ENCODE peak calls at places on chromosomes 11 and 22, in eight cellular contexts. A, H, L, W, S, R, N and B are unnamed samples.

GRCh38 chr11:125445731-125446130 is 50.3 kb downstream of the FEZ1 start:
- DNase-seq in H (no peak), W (no peak), S (no peak), N (no peak), R (no peak), L (no peak), A (no peak), B (no peak)

GRCh38 chr11:69372589-69373250 is 78.8 kb downstream of the MYEOV start:
- DNase-seq in S (peak), R (no peak), A (no peak), N (no peak), L (no peak), W (no peak), H (no peak), B (no peak)

GRCh38 chr11:105968021-105968697 is 53.9 kb downstream of the MSANTD4 start:
- DNase-seq in N (no peak), L (no peak), H (peak), A (no peak), W (no peak), R (peak), S (no peak), B (no peak)

GRCh38 chr11:20511982-20512381 is 87.4 kb upstream of the SLC6A5 start:
- DNase-seq in H (no peak), N (no peak), A (no peak), R (no peak), L (no peak), S (no peak), W (no peak), B (no peak)

GRCh38 chr22:33529424-33530113 is 390.7 kb downstream of the LARGE1 start:
- DNase-seq in S (no peak), R (peak), L (no peak), H (peak), W (no peak), N (no peak), A (no peak), B (no peak)

GRCh38 chr11:107621090-107621489 is 30.1 kb downstream of the ELMOD1 start:
- DNase-seq in A (no peak), W (no peak), L (no peak), H (no peak), R (no peak), N (no peak), S (no peak), B (no peak)

GRCh38 chr11:106642331-106642730 is 375.9 kb downstream of the GUCY1A2 start:
- DNase-seq in R (no peak), W (no peak), N (no peak), L (no peak), A (no peak), H (peak), S (no peak), B (no peak)

GRCh38 chr22:49933236-49933921 is 14.9 kb downstream of the CRELD2 start:
- DNase-seq in W (no peak), N (peak), L (no peak), H (peak), S (peak), A (no peak), R (no peak), B (no peak)

GRCh38 chr22:41668971-41669911 is 19.4 kb downstream of the SNU13 start:
- DNase-seq in W (no peak), S (no peak), A (no peak), L (no peak), R (peak), H (peak), N (no peak), B (no peak)

GRCh38 chr11:128187829-128188228 is 399.5 kb downstream of the ETS1 start:
- DNase-seq in H (peak), A (no peak), S (no peak), N (no peak), L (no peak), W (no peak), R (no peak), B (no peak)

GRCh38 chr11:1401656-1402221 is 12.0 kb downstream of the BRSK2 start:
- DNase-seq in R (peak), H (peak), N (no peak), W (peak), S (peak), A (peak), L (peak), B (peak)

GRCh38 chr11:2440646-2441045 is 3.7 kb downstream of the TRPM5 start:
- DNase-seq in N (no peak), W (no peak), A (peak), H (no peak), L (no peak), S (peak), R (no peak), B (no peak)

GRCh38 chr11:67351275-67352005 is 1.9 kb downstream of the POLD4 start:
- DNase-seq in S (no peak), A (peak), R (peak), L (peak), H (peak), W (peak), N (no peak), B (no peak)

GRCh38 chr22:42994917-42995562 is 19.9 kb downstream of the PACSIN2 start:
- DNase-seq in S (peak), A (peak), W (no peak), R (peak), L (peak), N (peak), H (peak), B (no peak)

GRCh38 chr11:720642-721346 is 14.8 kb downstream of the EPS8L2 start:
- DNase-seq in A (no peak), R (no peak), L (no peak), S (peak), H (no peak), W (no peak), N (no peak), B (peak)

GRCh38 chr11:114279778-114280532 is 16.2 kb upstream of the NNMT start:
- DNase-seq in L (no peak), H (peak), W (no peak), N (no peak), A (no peak), R (peak), S (no peak), B (no peak)

GRCh38 chr11:61534025-61534900 is 25.7 kb downstream of the LRRC10B start:
- DNase-seq in L (no peak), S (no peak), H (no peak), W (no peak), R (no peak), N (no peak), A (no peak), B (no peak)

GRCh38 chr22:27286711-27287110 is 514.8 kb downstream of the MN1 start:
- DNase-seq in W (no peak), R (no peak), S (no peak), L (no peak), A (no peak), N (no peak), H (no peak), B (no peak)

GRCh38 chr22:25563757-25564319 is 637 bp upstream of the GRK3 start:
- DNase-seq in W (no peak), N (no peak), H (no peak), S (peak), A (peak), R (no peak), L (peak), B (no peak)

GRCh38 chr11:74090701-74091100 is 80.1 kb downstream of the C2CD3 start:
- DNase-seq in R (no peak), L (peak), W (no peak), A (no peak), N (peak), H (peak), S (no peak), B (no peak)

GRCh38 chr11:19869946-19870589 is 157.4 kb downstream of the NAV2 start:
- DNase-seq in H (no peak), L (no peak), A (no peak), S (no peak), R (no peak), N (no peak), W (no peak), B (no peak)

GRCh38 chr11:131217313-131218297 is 152.8 kb upstream of the NTM start:
- DNase-seq in H (peak), W (no peak), R (no peak), N (no peak), A (no peak), S (no peak), L (peak), B (no peak)

GRCh38 chr11:17798253-17798652 is 63.7 kb downstream of the KCNC1 start:
- DNase-seq in S (peak), W (no peak), H (no peak), L (no peak), A (no peak), R (no peak), N (peak), B (no peak)

GRCh38 chr22:44023404-44024287 is 456 bp upstream of the PARVB start:
- DNase-seq in S (peak), N (peak), R (peak), A (peak), W (no peak), L (peak), H (peak), B (no peak)

GRCh38 chr11:9982796-9983579 is 311.0 kb downstream of the SBF2 start:
- DNase-seq in N (no peak), H (peak), R (peak), L (peak), W (no peak), S (no peak), A (no peak), B (no peak)

GRCh38 chr11:43687120-43687791 is 6.7 kb downstream of the HSD17B12 start:
- DNase-seq in W (no peak), N (peak), H (peak), R (peak), S (peak), A (no peak), L (no peak), B (no peak)

GRCh38 chr11:106446302-106446701 is 368.8 kb downstream of the AASDHPPT start:
- DNase-seq in R (no peak), W (no peak), H (no peak), N (no peak), S (no peak), A (no peak), L (no peak), B (no peak)

GRCh38 chr22:39594411-39594810 is 23.9 kb downstream of the CACNA1I start:
- DNase-seq in L (no peak), R (no peak), H (no peak), S (no peak), N (no peak), A (no peak), W (no peak), B (no peak)

GRCh38 chr22:27720860-27721259 is 80.7 kb downstream of the MN1 start:
- DNase-seq in W (no peak), S (no peak), R (no peak), L (no peak), A (no peak), N (no peak), H (no peak), B (no peak)

GRCh38 chr11:115217726-115218311 is 286.4 kb downstream of the CADM1 start:
- DNase-seq in W (no peak), H (no peak), A (no peak), L (no peak), N (no peak), S (no peak), R (no peak), B (no peak)

GRCh38 chr11:65622011-65622410 is 6.4 kb downstream of the PCNX3 start:
- DNase-seq in H (no peak), N (no peak), R (no peak), A (no peak), W (no peak), S (no peak), L (no peak), B (no peak)

GRCh38 chr11:95335989-95336388 is 105.0 kb upstream of the SESN3 start:
- DNase-seq in A (no peak), H (no peak), L (no peak), N (no peak), S (no peak), W (no peak), R (no peak), B (no peak)

GRCh38 chr11:44285756-44286155 is 24.2 kb downstream of the ALX4 start:
- DNase-seq in L (peak), N (no peak), A (no peak), H (no peak), R (no peak), S (no peak), W (no peak), B (no peak)

GRCh38 chr22:28379075-28379806 is 300.4 kb downstream of the TTC28 start:
- DNase-seq in A (no peak), S (no peak), R (no peak), L (no peak), H (no peak), N (no peak), W (no peak), B (no peak)

GRCh38 chr11:17753641-17754040 is 19.1 kb downstream of the KCNC1 start:
- DNase-seq in R (no peak), L (no peak), H (no peak), N (no peak), W (no peak), A (no peak), S (no peak), B (no peak)

GRCh38 chr11:46216040-46216764 is 61.3 kb upstream of the CREB3L1 start:
- DNase-seq in N (no peak), L (no peak), W (no peak), A (no peak), S (no peak), H (no peak), R (no peak), B (no peak)

GRCh38 chr11:6062691-6063358 is 32.3 kb upstream of the OR56A1 start:
- DNase-seq in L (peak), R (no peak), H (no peak), S (no peak), N (no peak), A (no peak), W (no peak), B (no peak)
- TF ChIP-seq CTCF in L (peak), R (no peak), H (no peak), S (no peak), N (no peak), A (no peak), W (no peak), B (no peak)

GRCh38 chr11:31641477-31642062 is 132.0 kb downstream of the ELP4 start:
- DNase-seq in W (no peak), H (peak), A (no peak), R (peak), N (no peak), S (no peak), L (peak), B (no peak)
- TF ChIP-seq CTCF in W (no peak), H (peak), A (no peak), R (peak), N (no peak), S (peak), L (peak), B (peak)

GRCh38 chr11:63904743-63905142 is 12.2 kb downstream of the RCOR2 start:
- DNase-seq in R (no peak), A (no peak), W (no peak), H (no peak), L (no peak), S (no peak), N (no peak), B (no peak)

GRCh38 chr11:63897459-63898156 is 19.4 kb downstream of the RCOR2 start:
- DNase-seq in L (no peak), H (no peak), N (no peak), W (no peak), S (no peak), R (no peak), A (no peak), B (no peak)

GRCh38 chr11:63905179-63905578 is 11.8 kb downstream of the RCOR2 start:
- DNase-seq in N (no peak), H (no peak), S (no peak), W (no peak), L (no peak), R (no peak), A (no peak), B (no peak)

GRCh38 chr11:63903884-63904283 is 13.1 kb downstream of the RCOR2 start:
- DNase-seq in N (no peak), W (no peak), S (no peak), H (no peak), R (no peak), A (no peak), L (no peak), B (no peak)

GRCh38 chr11:63901660-63902059 is 15.3 kb downstream of the RCOR2 start:
- DNase-seq in L (peak), H (peak), N (no peak), S (no peak), A (no peak), W (peak), R (no peak), B (no peak)
- TF ChIP-seq CTCF in L (peak), H (peak), N (no peak), S (no peak), A (no peak), W (no peak), R (peak), B (peak)

GRCh38 chr11:76610871-76611475 is 59.6 kb downstream of the LRRC32 start:
- DNase-seq in A (peak), N (no peak), R (no peak), W (no peak), L (no peak), H (no peak), S (peak), B (peak)
- TF ChIP-seq CTCF in A (no peak), N (no peak), R (no peak), W (no peak), L (no peak), H (no peak), S (peak), B (no peak)

DNA sequence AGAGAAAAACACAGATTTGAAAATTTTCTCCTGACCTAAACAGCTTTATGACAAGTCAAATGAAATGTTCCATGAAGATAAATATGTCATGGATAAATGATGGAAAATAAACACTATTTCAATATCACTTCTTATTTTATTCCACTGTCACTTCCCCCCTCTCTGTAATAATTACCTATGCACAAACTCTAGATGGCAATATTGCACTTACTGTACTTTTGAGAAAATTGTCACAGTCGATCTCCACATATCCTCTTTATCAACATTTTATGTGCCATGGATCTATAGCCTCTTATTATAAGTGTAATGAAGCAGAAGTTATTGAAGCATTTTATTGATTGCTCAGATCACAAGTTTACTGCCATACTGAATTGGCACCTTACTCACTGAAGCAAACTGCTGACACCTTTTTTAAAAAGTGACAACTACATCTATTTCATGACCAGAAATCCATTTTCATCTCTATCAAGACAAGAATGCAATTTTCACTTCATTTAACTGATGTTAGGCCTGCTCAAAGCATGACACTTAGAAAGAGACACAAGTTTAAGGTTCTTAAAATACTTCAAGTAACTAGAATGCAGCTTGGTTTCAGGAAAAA is 133.4 kb downstream of the DCDC1 start:
- DNase-seq in R (peak), S (no peak), W (no peak), A (no peak), L (no peak), H (peak), N (no peak), B (no peak)
- TF ChIP-seq CTCF in R (peak), S (peak), W (peak), A (peak), L (peak), H (peak), N (no peak), B (peak)